ENCODE peak calls at places on chromosomes 11 and 22, in ten cellular contexts. One of them, this sample, is unnamed.
A peak's percentile ranks its signal among the peaks of the same experiment; 100 is the strongest.

GRCh38 chr22:44869196-44869595 is 116.8 kb downstream of the ARHGAP8 start:
- DNase-seq in ovary: no peak
- DNase-seq in stomach: no peak
- DNase-seq in HCT116: no peak
- DNase-seq in A549: no peak
- DNase-seq in body of pancreas: no peak
- DNase-seq in IMR-90: peak; percentile 12
- DNase-seq in sigmoid colon: no peak
- DNase-seq in breast epithelium: no peak
- DNase-seq in uterus: no peak
- DNase-seq in this sample: no peak

GRCh38 chr11:88179141-88179540 is 3.9 kb upstream of the RAB38 start:
- DNase-seq in ovary: no peak
- DNase-seq in stomach: no peak
- DNase-seq in HCT116: no peak
- DNase-seq in A549: no peak
- DNase-seq in body of pancreas: no peak
- DNase-seq in IMR-90: peak; percentile 61
- DNase-seq in sigmoid colon: no peak
- DNase-seq in breast epithelium: no peak
- DNase-seq in uterus: no peak
- DNase-seq in this sample: no peak

GRCh38 chr11:78418584-78419211 is 1.1 kb upstream of the GAB2 start:
- DNase-seq in ovary: no peak
- DNase-seq in stomach: no peak
- DNase-seq in HCT116: no peak
- DNase-seq in A549: no peak
- DNase-seq in body of pancreas: no peak
- DNase-seq in IMR-90: peak; percentile 27
- DNase-seq in sigmoid colon: no peak
- DNase-seq in breast epithelium: no peak
- DNase-seq in uterus: no peak
- DNase-seq in this sample: no peak

GRCh38 chr11:108703916-108704315 is 39.0 kb downstream of the DDX10 start:
- DNase-seq in ovary: no peak
- DNase-seq in stomach: no peak
- DNase-seq in HCT116: no peak
- DNase-seq in A549: no peak
- DNase-seq in body of pancreas: no peak
- DNase-seq in IMR-90: no peak
- DNase-seq in sigmoid colon: no peak
- DNase-seq in breast epithelium: no peak
- DNase-seq in uterus: no peak
- DNase-seq in this sample: no peak

GRCh38 chr22:49169074-49169744 is 658.5 kb downstream of the BRD1 start:
- DNase-seq in ovary: no peak
- DNase-seq in stomach: no peak
- DNase-seq in HCT116: no peak
- DNase-seq in A549: no peak
- DNase-seq in body of pancreas: no peak
- DNase-seq in IMR-90: no peak
- DNase-seq in sigmoid colon: no peak
- DNase-seq in breast epithelium: no peak
- DNase-seq in uterus: no peak
- DNase-seq in this sample: no peak

GRCh38 chr11:44029507-44029845 is 18.3 kb upstream of the ACCSL start:
- DNase-seq in ovary: no peak
- DNase-seq in stomach: no peak
- DNase-seq in HCT116: no peak
- DNase-seq in A549: no peak
- DNase-seq in body of pancreas: no peak
- DNase-seq in IMR-90: no peak
- DNase-seq in sigmoid colon: no peak
- DNase-seq in breast epithelium: no peak
- DNase-seq in uterus: no peak
- DNase-seq in this sample: no peak

GRCh38 chr11:79100093-79100704 is 340.6 kb downstream of the TENM4 start:
- DNase-seq in ovary: no peak
- DNase-seq in stomach: peak; percentile 32
- DNase-seq in HCT116: peak; percentile 12
- DNase-seq in A549: peak; percentile 81
- DNase-seq in body of pancreas: peak; percentile 30
- DNase-seq in IMR-90: peak; percentile 55
- DNase-seq in sigmoid colon: no peak
- DNase-seq in breast epithelium: no peak
- DNase-seq in uterus: no peak
- DNase-seq in this sample: no peak

GRCh38 chr22:44133901-44134511 is 46.7 kb upstream of the PARVG start:
- DNase-seq in ovary: no peak
- DNase-seq in stomach: no peak
- DNase-seq in HCT116: no peak
- DNase-seq in A549: no peak
- DNase-seq in body of pancreas: peak; percentile 37
- DNase-seq in IMR-90: no peak
- DNase-seq in sigmoid colon: peak; percentile 70
- DNase-seq in breast epithelium: no peak
- DNase-seq in uterus: no peak
- DNase-seq in this sample: no peak

GRCh38 chr11:115985896-115986295 is 481.7 kb upstream of the CADM1 start:
- DNase-seq in ovary: no peak
- DNase-seq in stomach: no peak
- DNase-seq in HCT116: no peak
- DNase-seq in A549: no peak
- DNase-seq in body of pancreas: no peak
- DNase-seq in IMR-90: no peak
- DNase-seq in sigmoid colon: no peak
- DNase-seq in breast epithelium: no peak
- DNase-seq in uterus: no peak
- DNase-seq in this sample: no peak

GRCh38 chr11:115984228-115984627 is 480.0 kb upstream of the CADM1 start:
- DNase-seq in ovary: no peak
- DNase-seq in stomach: no peak
- DNase-seq in HCT116: no peak
- DNase-seq in A549: no peak
- DNase-seq in body of pancreas: no peak
- DNase-seq in IMR-90: no peak
- DNase-seq in sigmoid colon: no peak
- DNase-seq in breast epithelium: no peak
- DNase-seq in uterus: no peak
- DNase-seq in this sample: no peak

GRCh38 chr11:115993613-115994012 is 489.4 kb upstream of the CADM1 start:
- DNase-seq in ovary: no peak
- DNase-seq in stomach: no peak
- DNase-seq in HCT116: no peak
- DNase-seq in A549: no peak
- DNase-seq in body of pancreas: no peak
- DNase-seq in IMR-90: no peak
- DNase-seq in sigmoid colon: no peak
- DNase-seq in breast epithelium: no peak
- DNase-seq in uterus: no peak
- DNase-seq in this sample: no peak

DNA sequence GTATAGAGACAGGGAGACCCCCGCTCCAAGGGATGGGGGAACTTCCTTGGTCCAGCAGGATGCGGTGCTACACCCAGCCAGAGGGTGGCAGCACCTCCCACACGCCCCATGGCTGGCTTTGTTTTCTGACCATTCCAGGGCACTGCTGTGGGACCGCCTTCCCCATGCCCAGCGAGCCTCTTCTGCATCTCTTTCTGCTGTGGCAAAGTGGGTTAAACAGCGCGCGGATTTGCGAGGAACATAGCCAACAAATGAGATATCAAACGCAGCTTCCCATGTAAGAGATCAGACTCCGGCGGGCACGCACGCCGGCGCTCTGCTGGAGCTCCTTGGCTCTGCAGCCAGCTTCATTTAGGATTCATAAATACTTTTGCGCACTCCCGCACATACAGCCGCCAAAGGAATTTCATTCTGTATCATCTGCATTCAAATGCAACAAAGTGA is 485.8 kb upstream of the CADM1 start:
- DNase-seq in ovary: no peak
- DNase-seq in stomach: no peak
- DNase-seq in HCT116: no peak
- DNase-seq in A549: no peak
- DNase-seq in body of pancreas: no peak
- DNase-seq in IMR-90: no peak
- DNase-seq in sigmoid colon: no peak
- DNase-seq in breast epithelium: no peak
- DNase-seq in uterus: no peak
- DNase-seq in this sample: no peak
- TF ChIP-seq CTCF in ovary: no peak
- TF ChIP-seq CTCF in stomach: peak; percentile 48
- TF ChIP-seq CTCF in HCT116: no peak
- TF ChIP-seq CTCF in A549: no peak
- TF ChIP-seq CTCF in body of pancreas: peak; percentile 36
- TF ChIP-seq CTCF in IMR-90: peak; percentile 28
- TF ChIP-seq CTCF in sigmoid colon: peak; percentile 31
- TF ChIP-seq CTCF in breast epithelium: peak; percentile 41
- TF ChIP-seq CTCF in uterus: peak; percentile 53
- TF ChIP-seq CTCF in this sample: peak; percentile 33

GRCh38 chr11:65612691-65613090 is 1.3 kb downstream of the MAP3K11 start:
- DNase-seq in ovary: no peak
- DNase-seq in stomach: no peak
- DNase-seq in HCT116: no peak
- DNase-seq in A549: no peak
- DNase-seq in body of pancreas: no peak
- DNase-seq in IMR-90: no peak
- DNase-seq in sigmoid colon: no peak
- DNase-seq in breast epithelium: no peak
- DNase-seq in uterus: no peak
- DNase-seq in this sample: no peak

GRCh38 chr11:65611758-65612603 is 2.0 kb downstream of the MAP3K11 start:
- DNase-seq in ovary: no peak
- DNase-seq in stomach: no peak
- DNase-seq in HCT116: no peak
- DNase-seq in A549: no peak
- DNase-seq in body of pancreas: no peak
- DNase-seq in IMR-90: peak; percentile 26
- DNase-seq in sigmoid colon: no peak
- DNase-seq in breast epithelium: no peak
- DNase-seq in uterus: no peak
- DNase-seq in this sample: no peak

GRCh38 chr11:65615229-65615949 is at the start of gene PCNX3:
- DNase-seq in ovary: peak; percentile 100
- DNase-seq in stomach: peak; percentile 100
- DNase-seq in HCT116: peak; percentile 100
- DNase-seq in A549: peak; percentile 100
- DNase-seq in body of pancreas: peak; percentile 100
- DNase-seq in IMR-90: peak; percentile 100
- DNase-seq in sigmoid colon: peak; percentile 100
- DNase-seq in breast epithelium: peak; percentile 100
- DNase-seq in uterus: peak; percentile 100
- DNase-seq in this sample: peak; percentile 99

GRCh38 chr11:65611028-65611757 is 2.8 kb downstream of the MAP3K11 start:
- DNase-seq in ovary: no peak
- DNase-seq in stomach: no peak
- DNase-seq in HCT116: no peak
- DNase-seq in A549: no peak
- DNase-seq in body of pancreas: peak; percentile 49
- DNase-seq in IMR-90: no peak
- DNase-seq in sigmoid colon: no peak
- DNase-seq in breast epithelium: no peak
- DNase-seq in uterus: no peak
- DNase-seq in this sample: no peak

GRCh38 chr11:65613091-65613928 is 711 bp downstream of the MAP3K11 start:
- DNase-seq in ovary: peak; percentile 50
- DNase-seq in stomach: peak; percentile 42
- DNase-seq in HCT116: no peak
- DNase-seq in A549: peak; percentile 52
- DNase-seq in body of pancreas: peak; percentile 50
- DNase-seq in IMR-90: no peak
- DNase-seq in sigmoid colon: no peak
- DNase-seq in breast epithelium: no peak
- DNase-seq in uterus: peak; percentile 52
- DNase-seq in this sample: no peak
- H3K4me1 ChIP-seq in ovary: peaks cover 19% of the 10 kb centered on the region
- H3K4me1 ChIP-seq in stomach: peaks cover 56% of the 10 kb centered on the region
- H3K4me1 ChIP-seq in HCT116: peaks cover 56% of the 10 kb centered on the region
- H3K4me1 ChIP-seq in A549: peaks cover 45% of the 10 kb centered on the region
- H3K4me1 ChIP-seq in body of pancreas: peaks cover 57% of the 10 kb centered on the region
- H3K4me1 ChIP-seq in IMR-90: peaks cover 19% of the 10 kb centered on the region
- H3K4me1 ChIP-seq in sigmoid colon: peaks cover 58% of the 10 kb centered on the region
- H3K4me1 ChIP-seq in breast epithelium: peaks cover 12% of the 10 kb centered on the region
- H3K4me1 ChIP-seq in uterus: peaks cover 22% of the 10 kb centered on the region
- H3K4me1 ChIP-seq in this sample: peaks cover 54% of the 10 kb centered on the region

GRCh38 chr22:35838849-35839646 is 121.4 kb downstream of the APOL5 start:
- DNase-seq in ovary: peak; percentile 54
- DNase-seq in stomach: no peak
- DNase-seq in HCT116: peak; percentile 24
- DNase-seq in A549: no peak
- DNase-seq in body of pancreas: peak; percentile 18
- DNase-seq in IMR-90: peak; percentile 82
- DNase-seq in sigmoid colon: peak; percentile 84
- DNase-seq in breast epithelium: no peak
- DNase-seq in uterus: peak; percentile 56
- DNase-seq in this sample: no peak

GRCh38 chr22:35841907-35842518 is 124.3 kb downstream of the APOL5 start:
- DNase-seq in ovary: no peak
- DNase-seq in stomach: no peak
- DNase-seq in HCT116: no peak
- DNase-seq in A549: no peak
- DNase-seq in body of pancreas: no peak
- DNase-seq in IMR-90: no peak
- DNase-seq in sigmoid colon: no peak
- DNase-seq in breast epithelium: no peak
- DNase-seq in uterus: no peak
- DNase-seq in this sample: no peak

GRCh38 chr22:35837328-35837727 is 119.7 kb downstream of the APOL5 start:
- DNase-seq in ovary: no peak
- DNase-seq in stomach: no peak
- DNase-seq in HCT116: no peak
- DNase-seq in A549: no peak
- DNase-seq in body of pancreas: no peak
- DNase-seq in IMR-90: no peak
- DNase-seq in sigmoid colon: no peak
- DNase-seq in breast epithelium: no peak
- DNase-seq in uterus: no peak
- DNase-seq in this sample: no peak

GRCh38 chr22:35842519-35842913 is 124.8 kb downstream of the APOL5 start:
- DNase-seq in ovary: no peak
- DNase-seq in stomach: no peak
- DNase-seq in HCT116: no peak
- DNase-seq in A549: no peak
- DNase-seq in body of pancreas: no peak
- DNase-seq in IMR-90: no peak
- DNase-seq in sigmoid colon: no peak
- DNase-seq in breast epithelium: no peak
- DNase-seq in uterus: no peak
- DNase-seq in this sample: no peak

GRCh38 chr22:35839811-35840739 is 122.4 kb downstream of the APOL5 start:
- DNase-seq in ovary: peak; percentile 89
- DNase-seq in stomach: peak; percentile 72
- DNase-seq in HCT116: peak; percentile 95
- DNase-seq in A549: peak; percentile 62
- DNase-seq in body of pancreas: peak; percentile 86
- DNase-seq in IMR-90: peak; percentile 98
- DNase-seq in sigmoid colon: peak; percentile 94
- DNase-seq in breast epithelium: peak; percentile 68
- DNase-seq in uterus: peak; percentile 90
- DNase-seq in this sample: peak; percentile 22
- TF ChIP-seq POLR2A in ovary: peak; percentile 9
- TF ChIP-seq POLR2A in stomach: no peak
- TF ChIP-seq POLR2A in HCT116: no peak
- TF ChIP-seq POLR2A in A549: no peak
- TF ChIP-seq POLR2A in body of pancreas: no peak
- TF ChIP-seq POLR2A in IMR-90: peak; percentile 48
- TF ChIP-seq POLR2A in sigmoid colon: peak; percentile 40
- TF ChIP-seq POLR2A in breast epithelium: no peak
- TF ChIP-seq POLR2A in uterus: peak; percentile 31
- TF ChIP-seq POLR2A in this sample: peak; percentile 24

GRCh38 chr11:77413850-77414249 is 60.0 kb downstream of the PAK1 start:
- DNase-seq in ovary: no peak
- DNase-seq in stomach: no peak
- DNase-seq in HCT116: no peak
- DNase-seq in A549: no peak
- DNase-seq in body of pancreas: no peak
- DNase-seq in IMR-90: no peak
- DNase-seq in sigmoid colon: no peak
- DNase-seq in breast epithelium: no peak
- DNase-seq in uterus: no peak
- DNase-seq in this sample: no peak
- TF ChIP-seq CTCF in ovary: no peak
- TF ChIP-seq CTCF in stomach: no peak
- TF ChIP-seq CTCF in HCT116: no peak
- TF ChIP-seq CTCF in A549: no peak
- TF ChIP-seq CTCF in body of pancreas: no peak
- TF ChIP-seq CTCF in IMR-90: no peak
- TF ChIP-seq CTCF in sigmoid colon: no peak
- TF ChIP-seq CTCF in breast epithelium: no peak
- TF ChIP-seq CTCF in uterus: no peak
- TF ChIP-seq CTCF in this sample: no peak